ENCODE peak calls at places on chromosomes 1 and 21, in four cellular contexts. B, Q, V and F are unnamed samples.

GRCh38 chr1:29823536-29823935 is 587.2 kb downstream of the PTPRU start:
- DNase-seq in B (no peak), Q (no peak), V (no peak), F (no peak)

GRCh38 chr21:14589855-14590563 is 43.9 kb upstream of the SAMSN1 start:
- DNase-seq in Q (no peak), V (no peak), B (no peak), F (no peak)

GRCh38 chr1:41846595-41846994 is 72.1 kb downstream of the HIVEP3 start:
- DNase-seq in V (no peak), Q (no peak), B (peak; percentile 69), F (no peak)

GRCh38 chr1:246689409-246689997 is 34.7 kb upstream of the SCCPDH start:
- DNase-seq in Q (peak; percentile 54), V (peak; percentile 55), B (peak; percentile 66), F (no peak)

GRCh38 chr1:230760360-230760827 is 13.2 kb downstream of the CAPN9 start:
- DNase-seq in V (no peak), Q (no peak), B (no peak), F (no peak)

GRCh38 chr1:32335619-32335950 is 448 bp downstream of the MARCKSL1 start:
- DNase-seq in Q (no peak), V (no peak), B (no peak), F (no peak)

GRCh38 chr1:47184090-47184735 is 5.6 kb downstream of the PDZK1IP1 start:
- DNase-seq in B (no peak), V (peak; percentile 3), Q (no peak), F (no peak)

GRCh38 chr1:28512058-28512611 is 6.3 kb downstream of the RCC1 start:
- DNase-seq in V (no peak), B (peak; percentile 37), Q (no peak), F (no peak)

GRCh38 chr1:113278777-113279176 is 111.5 kb upstream of the MAGI3 start:
- DNase-seq in Q (no peak), B (no peak), V (no peak), F (no peak)

GRCh38 chr1:16393255-16394177 is 26.5 kb downstream of the SZRD1 start:
- DNase-seq in V (no peak), Q (no peak), B (no peak), F (no peak)

GRCh38 chr1:43582162-43582566 is 51.5 kb downstream of the PTPRF start:
- DNase-seq in V (no peak), Q (no peak), B (peak; percentile 96), F (no peak)

GRCh38 chr1:1114431-1114830 is 1.5 kb downstream of the C1orf159 start:
- DNase-seq in Q (no peak), V (no peak), B (no peak), F (no peak)

GRCh38 chr1:26694597-26695416 is 1.0 kb upstream of the ARID1A start:
- DNase-seq in V (no peak), Q (no peak), B (no peak), F (no peak)

GRCh38 chr1:24752305-24752704 is 7.1 kb downstream of the CLIC4 start:
- DNase-seq in V (no peak), Q (no peak), B (no peak), F (no peak)

GRCh38 chr1:179548666-179549367 is 26.9 kb downstream of the NPHS2 start:
- DNase-seq in B (no peak), Q (no peak), V (no peak), F (no peak)

DNA sequence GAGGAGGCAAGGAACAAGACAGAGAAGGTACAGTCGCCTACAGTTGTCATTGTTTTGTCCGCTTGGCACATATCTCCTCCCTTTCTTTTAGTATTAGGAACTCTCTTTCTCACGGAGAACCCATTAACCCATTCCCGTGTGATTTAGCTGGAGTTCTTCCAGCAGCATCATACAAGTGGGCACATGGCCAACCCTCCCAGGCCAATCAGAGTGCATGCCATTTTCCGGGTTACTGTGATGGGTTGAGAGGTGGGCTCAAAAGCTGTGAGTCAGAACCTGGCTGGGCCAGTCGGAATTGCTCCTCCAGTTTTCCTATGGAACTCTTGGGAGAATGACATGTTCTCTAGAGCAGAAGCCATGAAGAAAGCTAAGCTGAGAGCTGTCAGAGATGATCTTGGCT is 83.1 kb upstream of the SOD1 start:
- DNase-seq in Q (no peak), V (no peak), B (no peak), F (no peak)
- H3K4me3 ChIP-seq in Q (no peak overlapping the region), V (no peak overlapping the region), B (no peak overlapping the region), F (no peak overlapping the region)

DNA sequence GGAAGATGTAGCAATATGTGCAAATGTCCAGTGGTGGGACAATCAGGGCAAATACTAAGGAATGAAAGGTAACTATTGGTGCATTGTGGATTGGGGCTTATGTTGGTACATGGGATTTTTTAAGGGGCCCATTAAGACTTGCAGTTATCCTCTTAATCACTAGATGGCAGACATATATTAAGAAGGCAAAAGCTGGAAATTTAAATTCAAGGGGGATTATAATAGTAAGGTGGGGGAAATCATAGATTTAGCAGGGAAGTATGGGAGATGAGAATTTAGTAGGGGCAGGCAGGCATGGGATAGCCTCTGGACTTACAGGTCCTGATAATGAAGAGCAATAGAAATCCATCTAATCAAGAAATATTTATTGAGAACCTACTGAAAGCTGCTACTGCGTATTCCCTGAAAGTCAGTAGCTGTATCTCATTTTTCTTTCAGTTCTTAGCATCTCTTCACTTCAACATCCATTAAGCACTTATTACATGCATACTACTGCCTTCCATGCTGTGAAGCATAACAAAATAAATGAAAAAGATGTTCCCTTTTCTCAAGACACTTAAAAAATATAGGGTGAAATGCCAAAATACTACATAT is 251.8 kb downstream of the CRB1 start:
- DNase-seq in Q (no peak), V (no peak), B (peak; percentile 12), F (no peak)
- TF ChIP-seq CTCF in Q (peak; percentile 43), V (no peak), B (peak; percentile 47), F (no peak)

GRCh38 chr1:229251185-229251584 is 19.7 kb upstream of the RAB4A start:
- DNase-seq in Q (no peak), B (no peak), V (no peak), F (no peak)
- H3K27ac ChIP-seq in Q (no peak overlapping the region), B (no peak overlapping the region), V (no peak overlapping the region), F (no peak overlapping the region)

DNA sequence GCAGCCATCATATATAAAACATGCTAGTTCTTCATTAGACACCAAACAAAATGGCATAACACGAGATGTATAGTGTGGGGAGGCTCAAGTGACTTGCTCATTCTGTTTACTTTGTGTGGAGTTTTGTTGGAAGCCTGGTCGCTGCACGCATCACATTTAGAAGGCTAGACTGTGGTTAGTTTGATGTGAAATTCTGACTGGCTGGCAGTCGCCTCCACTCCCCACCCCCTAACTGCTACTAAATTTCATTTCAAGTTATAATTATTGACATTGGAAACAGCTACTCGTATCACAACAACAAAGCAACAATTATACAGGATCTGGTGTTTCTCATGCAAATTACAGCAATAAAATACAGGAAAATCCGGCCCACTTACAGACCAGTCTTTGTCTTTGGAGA is 356.1 kb downstream of the LMO4 start:
- DNase-seq in V (peak; percentile 6), Q (peak; percentile 14), B (peak; percentile 72), F (no peak)
- H3K4me3 ChIP-seq in V (peak overlapping the region; percentile 52), Q (peak overlapping the region; percentile 56), B (peak overlapping the region; percentile 89), F (peak overlapping the region; percentile 70)

DNA sequence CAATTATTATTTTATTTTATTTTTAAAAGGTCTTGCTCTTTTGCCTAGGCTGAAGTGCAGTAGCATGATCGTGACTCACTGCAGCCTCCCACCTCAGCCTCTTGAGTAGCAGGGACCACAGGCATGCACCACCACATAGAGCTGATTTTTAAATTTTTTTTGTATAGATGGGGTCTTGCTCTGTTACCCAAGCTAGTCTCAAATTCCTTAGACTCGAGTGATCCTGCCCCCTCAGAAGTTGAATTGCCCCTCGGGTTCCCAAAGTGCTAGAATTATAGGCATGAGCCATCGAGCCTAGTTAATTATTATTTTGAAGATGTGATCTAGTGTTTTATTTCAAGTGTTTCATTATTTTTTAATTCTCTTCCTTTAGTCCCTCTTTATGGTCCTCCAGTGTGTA is 12.2 kb downstream of the MSH4 start:
- DNase-seq in Q (no peak), B (no peak), V (no peak), F (no peak)
- TF ChIP-seq CTCF in Q (no peak), B (no peak), V (no peak), F (no peak)

GRCh38 chr1:14217384-14217783 is 381.1 kb upstream of the KAZN start:
- DNase-seq in Q (no peak), V (no peak), B (no peak), F (no peak)

GRCh38 chr1:14220324-14220723 is 378.2 kb upstream of the KAZN start:
- DNase-seq in Q (no peak), B (no peak), V (no peak), F (no peak)

GRCh38 chr1:14215151-14215550 is 383.3 kb upstream of the KAZN start:
- DNase-seq in B (no peak), V (no peak), Q (no peak), F (no peak)

GRCh38 chr1:14222086-14222485 is 376.4 kb upstream of the KAZN start:
- DNase-seq in V (no peak), B (no peak), Q (no peak), F (no peak)

GRCh38 chr1:14220811-14221210 is 377.7 kb upstream of the KAZN start:
- DNase-seq in Q (no peak), V (no peak), B (no peak), F (no peak)
- H3K27ac ChIP-seq in Q (no peak overlapping the region), V (no peak overlapping the region), B (no peak overlapping the region), F (no peak overlapping the region)